ENCODE peak calls at places on chromosomes 7 and 10, in five cellular contexts. One of them, this sample, is unnamed.
A peak's percentile ranks its signal among the peaks of the same experiment; 100 is the strongest.

GRCh38 chr7:112895996-112896395 is 105.8 kb upstream of the TMEM168 start:
- DNase-seq in EH: no peak
- DNase-seq in NCI-H748 treated with DMSO at 0.1 percent for 48 hours: no peak
- DNase-seq in stimulated activated CD8-positive, alpha-beta memory T cell treated with anti-CD3 and anti-CD28 coated beads, Interleukin-15, amount 100 ng/mL, for 24 hours: no peak
- DNase-seq in activated T-helper 9 cell treated with anti-CD3 and anti-CD28 coated beads, Interleukin-2, amount 50 U/mL, for 16 hours: no peak
- DNase-seq in this sample: no peak

GRCh38 chr7:111535142-111535541 is 27.1 kb downstream of the IMMP2L start:
- DNase-seq in NCI-H748 treated with DMSO at 0.1 percent for 48 hours: no peak
- DNase-seq in stimulated activated CD8-positive, alpha-beta memory T cell treated with anti-CD3 and anti-CD28 coated beads, Interleukin-15, amount 100 ng/mL, for 24 hours: no peak
- DNase-seq in activated T-helper 9 cell treated with anti-CD3 and anti-CD28 coated beads, Interleukin-2, amount 50 U/mL, for 16 hours: no peak
- DNase-seq in EH: no peak
- DNase-seq in this sample: no peak

GRCh38 chr10:25125151-25125550 is 49.6 kb upstream of the GPR158 start:
- DNase-seq in stimulated activated CD8-positive, alpha-beta memory T cell treated with anti-CD3 and anti-CD28 coated beads, Interleukin-15, amount 100 ng/mL, for 24 hours: no peak
- DNase-seq in EH: no peak
- DNase-seq in activated T-helper 9 cell treated with anti-CD3 and anti-CD28 coated beads, Interleukin-2, amount 50 U/mL, for 16 hours: no peak
- DNase-seq in NCI-H748 treated with DMSO at 0.1 percent for 48 hours: no peak
- DNase-seq in this sample: no peak

GRCh38 chr7:18508441-18509427 is 13.2 kb downstream of the HDAC9 start:
- DNase-seq in stimulated activated CD8-positive, alpha-beta memory T cell treated with anti-CD3 and anti-CD28 coated beads, Interleukin-15, amount 100 ng/mL, for 24 hours: no peak
- DNase-seq in activated T-helper 9 cell treated with anti-CD3 and anti-CD28 coated beads, Interleukin-2, amount 50 U/mL, for 16 hours: no peak
- DNase-seq in EH: peak; percentile 98
- DNase-seq in NCI-H748 treated with DMSO at 0.1 percent for 48 hours: no peak
- DNase-seq in this sample: peak; percentile 83

GRCh38 chr7:100127866-100128601 is 1.3 kb downstream of the MBLAC1 start:
- DNase-seq in activated T-helper 9 cell treated with anti-CD3 and anti-CD28 coated beads, Interleukin-2, amount 50 U/mL, for 16 hours: no peak
- DNase-seq in stimulated activated CD8-positive, alpha-beta memory T cell treated with anti-CD3 and anti-CD28 coated beads, Interleukin-15, amount 100 ng/mL, for 24 hours: no peak
- DNase-seq in NCI-H748 treated with DMSO at 0.1 percent for 48 hours: no peak
- DNase-seq in EH: peak; percentile 30
- DNase-seq in this sample: no peak

GRCh38 chr7:128840326-128841170 is 10.3 kb downstream of the FLNC start:
- DNase-seq in stimulated activated CD8-positive, alpha-beta memory T cell treated with anti-CD3 and anti-CD28 coated beads, Interleukin-15, amount 100 ng/mL, for 24 hours: no peak
- DNase-seq in EH: no peak
- DNase-seq in NCI-H748 treated with DMSO at 0.1 percent for 48 hours: no peak
- DNase-seq in activated T-helper 9 cell treated with anti-CD3 and anti-CD28 coated beads, Interleukin-2, amount 50 U/mL, for 16 hours: no peak
- DNase-seq in this sample: no peak

GRCh38 chr10:75234683-75235374 is 928 bp downstream of the COMTD1 start:
- DNase-seq in EH: no peak
- DNase-seq in stimulated activated CD8-positive, alpha-beta memory T cell treated with anti-CD3 and anti-CD28 coated beads, Interleukin-15, amount 100 ng/mL, for 24 hours: no peak
- DNase-seq in activated T-helper 9 cell treated with anti-CD3 and anti-CD28 coated beads, Interleukin-2, amount 50 U/mL, for 16 hours: no peak
- DNase-seq in NCI-H748 treated with DMSO at 0.1 percent for 48 hours: no peak
- DNase-seq in this sample: no peak

GRCh38 chr10:131673396-131673795 is 227.4 kb upstream of the PPP2R2D start:
- DNase-seq in stimulated activated CD8-positive, alpha-beta memory T cell treated with anti-CD3 and anti-CD28 coated beads, Interleukin-15, amount 100 ng/mL, for 24 hours: no peak
- DNase-seq in activated T-helper 9 cell treated with anti-CD3 and anti-CD28 coated beads, Interleukin-2, amount 50 U/mL, for 16 hours: no peak
- DNase-seq in NCI-H748 treated with DMSO at 0.1 percent for 48 hours: no peak
- DNase-seq in EH: no peak
- DNase-seq in this sample: no peak

GRCh38 chr7:14596421-14596820 is 306.1 kb downstream of the DGKB start:
- DNase-seq in NCI-H748 treated with DMSO at 0.1 percent for 48 hours: no peak
- DNase-seq in EH: peak; percentile 0
- DNase-seq in activated T-helper 9 cell treated with anti-CD3 and anti-CD28 coated beads, Interleukin-2, amount 50 U/mL, for 16 hours: no peak
- DNase-seq in stimulated activated CD8-positive, alpha-beta memory T cell treated with anti-CD3 and anti-CD28 coated beads, Interleukin-15, amount 100 ng/mL, for 24 hours: no peak
- DNase-seq in this sample: peak; percentile 43

GRCh38 chr10:52216852-52217251 is 97.2 kb upstream of the DKK1 start:
- DNase-seq in stimulated activated CD8-positive, alpha-beta memory T cell treated with anti-CD3 and anti-CD28 coated beads, Interleukin-15, amount 100 ng/mL, for 24 hours: no peak
- DNase-seq in EH: peak; percentile 88
- DNase-seq in activated T-helper 9 cell treated with anti-CD3 and anti-CD28 coated beads, Interleukin-2, amount 50 U/mL, for 16 hours: no peak
- DNase-seq in NCI-H748 treated with DMSO at 0.1 percent for 48 hours: no peak
- DNase-seq in this sample: no peak

GRCh38 chr7:10930551-10930950 is 43.1 kb upstream of the PHF14 start:
- DNase-seq in EH: no peak
- DNase-seq in NCI-H748 treated with DMSO at 0.1 percent for 48 hours: no peak
- DNase-seq in activated T-helper 9 cell treated with anti-CD3 and anti-CD28 coated beads, Interleukin-2, amount 50 U/mL, for 16 hours: no peak
- DNase-seq in stimulated activated CD8-positive, alpha-beta memory T cell treated with anti-CD3 and anti-CD28 coated beads, Interleukin-15, amount 100 ng/mL, for 24 hours: no peak
- DNase-seq in this sample: no peak